ENCODE peak calls at places on chromosomes 12 and 14, in seven cellular contexts. One of them, this sample, is unnamed.

GRCh38 chr12:65923228-65923627 is 98.9 kb downstream of the HMGA2 start:
- DNase-seq in neural progenitor cell: no peak
- DNase-seq in HCT116: no peak
- DNase-seq in GM23248: no peak
- DNase-seq in PC-3: no peak
- DNase-seq in MM.1S: no peak
- DNase-seq in GM23338: no peak
- DNase-seq in this sample: no peak

GRCh38 chr12:4910502-4911315 is 1.0 kb downstream of the KCNA1 start:
- DNase-seq in HCT116: no peak
- DNase-seq in PC-3: no peak
- DNase-seq in GM23338: peak
- DNase-seq in GM23248: peak
- DNase-seq in MM.1S: peak
- DNase-seq in neural progenitor cell: peak
- DNase-seq in this sample: no peak

GRCh38 chr12:13218641-13219040 is 22.1 kb downstream of the EMP1 start:
- DNase-seq in neural progenitor cell: no peak
- DNase-seq in MM.1S: no peak
- DNase-seq in GM23338: no peak
- DNase-seq in PC-3: no peak
- DNase-seq in GM23248: peak
- DNase-seq in HCT116: no peak
- DNase-seq in this sample: no peak

GRCh38 chr12:56288705-56289387 is 11.3 kb downstream of the CS start:
- DNase-seq in PC-3: no peak
- DNase-seq in GM23338: no peak
- DNase-seq in MM.1S: no peak
- DNase-seq in GM23248: no peak
- DNase-seq in HCT116: no peak
- DNase-seq in neural progenitor cell: no peak
- DNase-seq in this sample: no peak

GRCh38 chr12:67299526-67299925 is 30.4 kb downstream of the CAND1 start:
- DNase-seq in HCT116: no peak
- DNase-seq in neural progenitor cell: no peak
- DNase-seq in MM.1S: no peak
- DNase-seq in GM23338: no peak
- DNase-seq in GM23248: no peak
- DNase-seq in PC-3: no peak
- DNase-seq in this sample: no peak

GRCh38 chr14:99654235-99655000 is 9.5 kb downstream of the HHIPL1 start:
- DNase-seq in neural progenitor cell: peak
- DNase-seq in PC-3: no peak
- DNase-seq in GM23338: peak
- DNase-seq in GM23248: peak
- DNase-seq in HCT116: no peak
- DNase-seq in MM.1S: peak
- DNase-seq in this sample: peak

GRCh38 chr14:102013669-102014200 is 49.4 kb downstream of the DYNC1H1 start:
- DNase-seq in PC-3: no peak
- DNase-seq in MM.1S: no peak
- DNase-seq in neural progenitor cell: no peak
- DNase-seq in HCT116: no peak
- DNase-seq in GM23338: no peak
- DNase-seq in GM23248: peak
- DNase-seq in this sample: no peak

GRCh38 chr12:65565601-65566560 is 258.4 kb upstream of the HMGA2 start:
- DNase-seq in MM.1S: no peak
- DNase-seq in GM23248: peak
- DNase-seq in neural progenitor cell: no peak
- DNase-seq in GM23338: peak
- DNase-seq in PC-3: peak
- DNase-seq in HCT116: no peak
- DNase-seq in this sample: peak

GRCh38 chr12:105721051-105721825 is 390.7 kb downstream of the C12orf75 start:
- DNase-seq in GM23338: no peak
- DNase-seq in MM.1S: peak
- DNase-seq in HCT116: no peak
- DNase-seq in neural progenitor cell: peak
- DNase-seq in PC-3: no peak
- DNase-seq in GM23248: peak
- DNase-seq in this sample: no peak

GRCh38 chr14:37969511-37969979 is 238.2 kb upstream of the SSTR1 start:
- DNase-seq in GM23248: no peak
- DNase-seq in neural progenitor cell: no peak
- DNase-seq in PC-3: no peak
- DNase-seq in HCT116: no peak
- DNase-seq in MM.1S: peak
- DNase-seq in GM23338: no peak
- DNase-seq in this sample: peak

GRCh38 chr12:77734489-77734888 is 96.2 kb upstream of the NAV3 start:
- DNase-seq in PC-3: no peak
- DNase-seq in neural progenitor cell: no peak
- DNase-seq in GM23248: peak
- DNase-seq in MM.1S: no peak
- DNase-seq in GM23338: no peak
- DNase-seq in HCT116: no peak
- DNase-seq in this sample: no peak

GRCh38 chr12:128783129-128783574 is 40.6 kb downstream of the SLC15A4 start:
- DNase-seq in GM23338: no peak
- DNase-seq in neural progenitor cell: no peak
- DNase-seq in HCT116: no peak
- DNase-seq in PC-3: no peak
- DNase-seq in MM.1S: no peak
- DNase-seq in GM23248: peak
- DNase-seq in this sample: no peak

GRCh38 chr14:69573205-69573840 is 1.3 kb downstream of the CCDC177 start:
- DNase-seq in HCT116: no peak
- DNase-seq in GM23338: peak
- DNase-seq in neural progenitor cell: no peak
- DNase-seq in PC-3: no peak
- DNase-seq in GM23248: peak
- DNase-seq in MM.1S: no peak
- DNase-seq in this sample: no peak

GRCh38 chr12:93609281-93610192 is 37.1 kb downstream of the SOCS2 start:
- DNase-seq in HCT116: no peak
- DNase-seq in MM.1S: no peak
- DNase-seq in GM23248: no peak
- DNase-seq in GM23338: no peak
- DNase-seq in neural progenitor cell: no peak
- DNase-seq in PC-3: no peak
- DNase-seq in this sample: no peak

GRCh38 chr12:121668750-121669524 is 517 bp downstream of the MORN3 start:
- DNase-seq in MM.1S: no peak
- DNase-seq in GM23338: peak
- DNase-seq in PC-3: peak
- DNase-seq in HCT116: no peak
- DNase-seq in neural progenitor cell: peak
- DNase-seq in GM23248: peak
- DNase-seq in this sample: peak

GRCh38 chr14:91911474-91912032 is 35.9 kb downstream of the FBLN5 start:
- DNase-seq in GM23338: peak
- DNase-seq in PC-3: peak
- DNase-seq in MM.1S: peak
- DNase-seq in neural progenitor cell: peak
- DNase-seq in HCT116: peak
- DNase-seq in GM23248: peak
- DNase-seq in this sample: peak

GRCh38 chr14:54309615-54310014 is 87.2 kb upstream of the CDKN3 start:
- DNase-seq in GM23248: no peak
- DNase-seq in neural progenitor cell: no peak
- DNase-seq in MM.1S: no peak
- DNase-seq in GM23338: no peak
- DNase-seq in HCT116: no peak
- DNase-seq in PC-3: no peak
- DNase-seq in this sample: no peak

GRCh38 chr12:109719123-109720022 is 5.7 kb downstream of the FAM222A start:
- DNase-seq in MM.1S: no peak
- DNase-seq in neural progenitor cell: peak
- DNase-seq in GM23248: no peak
- DNase-seq in PC-3: peak
- DNase-seq in HCT116: no peak
- DNase-seq in GM23338: peak
- DNase-seq in this sample: no peak
- TF ChIP-seq EZH2phosphoT487 in MM.1S: no peak
- TF ChIP-seq EZH2phosphoT487 in neural progenitor cell: no peak
- TF ChIP-seq EZH2phosphoT487 in GM23248: no peak
- TF ChIP-seq EZH2phosphoT487 in PC-3: no peak
- TF ChIP-seq EZH2phosphoT487 in HCT116: no peak
- TF ChIP-seq EZH2phosphoT487 in GM23338: no peak
- TF ChIP-seq EZH2phosphoT487 in this sample: no peak

GRCh38 chr12:132205271-132206092 is 61.2 kb downstream of the NOC4L start:
- DNase-seq in HCT116: no peak
- DNase-seq in GM23338: no peak
- DNase-seq in GM23248: peak
- DNase-seq in MM.1S: no peak
- DNase-seq in PC-3: no peak
- DNase-seq in neural progenitor cell: peak
- DNase-seq in this sample: no peak
- TF ChIP-seq EZH2 in HCT116: no peak
- TF ChIP-seq EZH2 in GM23338: no peak
- TF ChIP-seq EZH2 in GM23248: no peak
- TF ChIP-seq EZH2 in MM.1S: no peak
- TF ChIP-seq EZH2 in PC-3: peak
- TF ChIP-seq EZH2 in neural progenitor cell: peak
- TF ChIP-seq EZH2 in this sample: no peak

DNA sequence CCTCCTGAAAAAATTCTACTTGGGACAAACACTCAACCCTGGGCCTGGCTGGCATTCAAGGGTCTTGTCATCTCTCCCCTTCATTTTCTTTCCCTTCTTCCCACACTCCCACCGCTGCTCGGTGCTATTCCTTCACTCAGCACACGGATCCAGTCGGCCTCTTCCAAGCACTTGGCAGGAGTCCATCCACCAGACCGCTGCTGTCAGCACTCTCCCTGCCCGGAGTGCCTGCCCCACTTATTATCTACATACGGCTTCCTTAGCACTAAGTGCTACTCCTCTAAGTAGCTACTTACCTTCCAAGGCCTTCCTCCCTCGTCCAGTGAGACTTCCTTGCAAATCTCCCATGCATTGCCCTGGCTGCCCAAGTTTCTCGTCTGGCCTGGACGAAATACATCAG is 29.8 kb downstream of the CALM1 start:
- DNase-seq in PC-3: no peak
- DNase-seq in neural progenitor cell: no peak
- DNase-seq in GM23338: no peak
- DNase-seq in MM.1S: no peak
- DNase-seq in HCT116: no peak
- DNase-seq in GM23248: peak
- DNase-seq in this sample: no peak
- TF ChIP-seq EZH2phosphoT487 in PC-3: no peak
- TF ChIP-seq EZH2phosphoT487 in neural progenitor cell: no peak
- TF ChIP-seq EZH2phosphoT487 in GM23338: no peak
- TF ChIP-seq EZH2phosphoT487 in MM.1S: no peak
- TF ChIP-seq EZH2phosphoT487 in HCT116: no peak
- TF ChIP-seq EZH2phosphoT487 in GM23248: no peak
- TF ChIP-seq EZH2phosphoT487 in this sample: no peak

GRCh38 chr14:21098134-21098891 is at the start of gene ZNF219:
- DNase-seq in HCT116: no peak
- DNase-seq in MM.1S: no peak
- DNase-seq in PC-3: peak
- DNase-seq in GM23338: peak
- DNase-seq in neural progenitor cell: peak
- DNase-seq in GM23248: peak
- DNase-seq in this sample: peak

GRCh38 chr14:21100931-21101330 is at the start of gene TMEM253:
- DNase-seq in GM23248: no peak
- DNase-seq in HCT116: no peak
- DNase-seq in PC-3: no peak
- DNase-seq in MM.1S: no peak
- DNase-seq in neural progenitor cell: no peak
- DNase-seq in GM23338: no peak
- DNase-seq in this sample: no peak

GRCh38 chr14:21099596-21099985 is 1.1 kb upstream of the ZNF219 start:
- DNase-seq in MM.1S: no peak
- DNase-seq in GM23248: no peak
- DNase-seq in PC-3: no peak
- DNase-seq in neural progenitor cell: no peak
- DNase-seq in GM23338: no peak
- DNase-seq in HCT116: no peak
- DNase-seq in this sample: no peak

GRCh38 chr14:21097616-21098133 is 780 bp downstream of the ZNF219 start:
- DNase-seq in HCT116: no peak
- DNase-seq in GM23248: no peak
- DNase-seq in PC-3: no peak
- DNase-seq in GM23338: peak
- DNase-seq in neural progenitor cell: peak
- DNase-seq in MM.1S: no peak
- DNase-seq in this sample: peak

GRCh38 chr14:21098892-21099595 is 589 bp upstream of the ZNF219 start:
- DNase-seq in HCT116: no peak
- DNase-seq in MM.1S: no peak
- DNase-seq in neural progenitor cell: no peak
- DNase-seq in GM23248: no peak
- DNase-seq in GM23338: no peak
- DNase-seq in PC-3: peak
- DNase-seq in this sample: no peak
- TF ChIP-seq EZH2 in HCT116: no peak
- TF ChIP-seq EZH2 in MM.1S: no peak
- TF ChIP-seq EZH2 in neural progenitor cell: no peak
- TF ChIP-seq EZH2 in GM23248: no peak
- TF ChIP-seq EZH2 in GM23338: no peak
- TF ChIP-seq EZH2 in PC-3: no peak
- TF ChIP-seq EZH2 in this sample: no peak

GRCh38 chr14:97332591-97332984 is 535.4 kb downstream of the VRK1 start:
- DNase-seq in MM.1S: no peak
- DNase-seq in neural progenitor cell: no peak
- DNase-seq in GM23338: no peak
- DNase-seq in HCT116: no peak
- DNase-seq in GM23248: no peak
- DNase-seq in PC-3: no peak
- DNase-seq in this sample: no peak

GRCh38 chr14:97328743-97329142 is 531.6 kb downstream of the VRK1 start:
- DNase-seq in MM.1S: no peak
- DNase-seq in HCT116: no peak
- DNase-seq in PC-3: no peak
- DNase-seq in GM23338: peak
- DNase-seq in GM23248: no peak
- DNase-seq in neural progenitor cell: no peak
- DNase-seq in this sample: no peak

GRCh38 chr14:97331058-97331457 is 533.9 kb downstream of the VRK1 start:
- DNase-seq in GM23338: no peak
- DNase-seq in MM.1S: no peak
- DNase-seq in HCT116: no peak
- DNase-seq in GM23248: no peak
- DNase-seq in neural progenitor cell: no peak
- DNase-seq in PC-3: no peak
- DNase-seq in this sample: no peak

GRCh38 chr14:97329701-97330100 is 532.5 kb downstream of the VRK1 start:
- DNase-seq in PC-3: no peak
- DNase-seq in GM23248: no peak
- DNase-seq in HCT116: no peak
- DNase-seq in neural progenitor cell: peak
- DNase-seq in GM23338: no peak
- DNase-seq in MM.1S: no peak
- DNase-seq in this sample: no peak

DNA sequence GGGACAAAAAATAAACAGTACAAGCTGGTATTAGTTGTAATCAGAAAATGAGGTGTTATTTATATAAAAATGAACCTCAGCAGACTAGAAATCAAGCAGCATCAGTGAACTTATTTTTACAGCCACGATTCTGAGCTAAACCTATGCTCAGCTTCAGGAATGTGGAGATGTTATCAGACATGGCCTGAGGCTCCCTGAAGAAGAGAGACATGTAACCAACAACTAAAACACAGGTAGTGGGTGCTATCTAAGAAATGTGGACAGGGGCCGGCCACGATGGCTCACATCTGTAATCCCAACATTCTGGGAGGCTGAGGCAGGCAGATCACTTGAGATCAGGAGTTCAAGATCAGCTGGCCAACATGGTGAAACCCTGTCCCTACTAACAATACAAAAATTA is 534.3 kb downstream of the VRK1 start:
- DNase-seq in PC-3: peak
- DNase-seq in GM23338: no peak
- DNase-seq in neural progenitor cell: no peak
- DNase-seq in MM.1S: no peak
- DNase-seq in GM23248: no peak
- DNase-seq in HCT116: no peak
- DNase-seq in this sample: no peak
- TF ChIP-seq EZH2phosphoT487 in PC-3: no peak
- TF ChIP-seq EZH2phosphoT487 in GM23338: no peak
- TF ChIP-seq EZH2phosphoT487 in neural progenitor cell: no peak
- TF ChIP-seq EZH2phosphoT487 in MM.1S: no peak
- TF ChIP-seq EZH2phosphoT487 in GM23248: no peak
- TF ChIP-seq EZH2phosphoT487 in HCT116: no peak
- TF ChIP-seq EZH2phosphoT487 in this sample: no peak